ENCODE peak calls at places on chromosomes 11 and 22, in six cellular contexts. One of them, this sample, is unnamed. For H3K27me3 and H3K4me1, the result is how much of the 10 kb centered on the place peaks cover.

GRCh38 chr11:23564370-23564769 is 704.1 kb upstream of the CCDC179 start:
- DNase-seq in stomach: no peak
- DNase-seq in fibroblast of lung: no peak
- DNase-seq in esophagus muscularis mucosa: no peak
- DNase-seq in suprapubic skin: no peak
- DNase-seq in neural progenitor cell: no peak
- DNase-seq in this sample: no peak

GRCh38 chr11:18171377-18172000 is 1.1 kb upstream of the MRGPRX4 start:
- DNase-seq in fibroblast of lung: peak
- DNase-seq in esophagus muscularis mucosa: no peak
- DNase-seq in stomach: no peak
- DNase-seq in neural progenitor cell: peak
- DNase-seq in suprapubic skin: no peak
- DNase-seq in this sample: peak

GRCh38 chr11:76131585-76131984 is 74.7 kb downstream of the WNT11 start:
- DNase-seq in neural progenitor cell: no peak
- DNase-seq in fibroblast of lung: no peak
- DNase-seq in esophagus muscularis mucosa: no peak
- DNase-seq in stomach: no peak
- DNase-seq in suprapubic skin: no peak
- DNase-seq in this sample: no peak

GRCh38 chr11:45577755-45578154 is 87.7 kb downstream of the CHST1 start:
- DNase-seq in stomach: no peak
- DNase-seq in fibroblast of lung: no peak
- DNase-seq in suprapubic skin: no peak
- DNase-seq in neural progenitor cell: peak
- DNase-seq in esophagus muscularis mucosa: no peak
- DNase-seq in this sample: no peak

GRCh38 chr11:130874396-130874795 is 41.9 kb downstream of the SNX19 start:
- DNase-seq in neural progenitor cell: no peak
- DNase-seq in esophagus muscularis mucosa: no peak
- DNase-seq in suprapubic skin: no peak
- DNase-seq in fibroblast of lung: peak
- DNase-seq in stomach: no peak
- DNase-seq in this sample: no peak

GRCh38 chr11:63682045-63682915 is 980 bp downstream of the RTN3 start:
- DNase-seq in esophagus muscularis mucosa: no peak
- DNase-seq in suprapubic skin: no peak
- DNase-seq in neural progenitor cell: peak
- DNase-seq in stomach: no peak
- DNase-seq in fibroblast of lung: no peak
- DNase-seq in this sample: peak

GRCh38 chr11:111561801-111562325 is 21.3 kb downstream of the LAYN start:
- DNase-seq in neural progenitor cell: no peak
- DNase-seq in fibroblast of lung: peak
- DNase-seq in stomach: no peak
- DNase-seq in suprapubic skin: no peak
- DNase-seq in esophagus muscularis mucosa: no peak
- DNase-seq in this sample: no peak

GRCh38 chr22:24875862-24876506 is 70.0 kb downstream of the SGSM1 start:
- DNase-seq in neural progenitor cell: peak
- DNase-seq in fibroblast of lung: peak
- DNase-seq in esophagus muscularis mucosa: no peak
- DNase-seq in stomach: no peak
- DNase-seq in suprapubic skin: no peak
- DNase-seq in this sample: peak

GRCh38 chr11:76382209-76382608 is 1.1 kb downstream of the GVQW3 start:
- DNase-seq in esophagus muscularis mucosa: no peak
- DNase-seq in stomach: no peak
- DNase-seq in fibroblast of lung: no peak
- DNase-seq in neural progenitor cell: no peak
- DNase-seq in suprapubic skin: no peak
- DNase-seq in this sample: no peak

GRCh38 chr11:9363954-9364912 is 20.2 kb upstream of the IPO7 start:
- DNase-seq in neural progenitor cell: peak
- DNase-seq in esophagus muscularis mucosa: peak
- DNase-seq in stomach: peak
- DNase-seq in suprapubic skin: peak
- DNase-seq in fibroblast of lung: peak
- DNase-seq in this sample: peak

GRCh38 chr11:9362393-9362863 is 22.0 kb upstream of the IPO7 start:
- DNase-seq in esophagus muscularis mucosa: no peak
- DNase-seq in suprapubic skin: no peak
- DNase-seq in fibroblast of lung: no peak
- DNase-seq in neural progenitor cell: no peak
- DNase-seq in stomach: no peak
- DNase-seq in this sample: no peak

DNA sequence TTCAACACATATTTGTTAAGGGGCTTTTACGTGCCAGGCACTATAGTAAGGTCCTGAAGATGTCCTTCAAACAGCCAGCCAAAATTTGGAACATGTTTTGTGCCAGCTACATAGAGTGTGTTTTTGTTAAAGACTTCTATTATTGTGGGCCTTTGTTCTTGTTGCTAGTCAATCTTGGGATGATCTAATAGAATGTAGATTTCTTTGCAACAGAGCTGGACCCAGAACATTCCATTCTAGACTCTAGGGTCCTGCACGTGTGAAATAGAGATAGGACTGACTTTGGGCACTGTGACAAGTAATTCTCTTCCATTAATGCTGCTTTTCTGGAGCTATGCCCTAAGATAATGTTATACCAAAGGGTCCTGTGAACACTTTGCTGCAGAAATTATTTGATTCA is 16.9 kb upstream of the IPO7 start:
- DNase-seq in stomach: no peak
- DNase-seq in suprapubic skin: no peak
- DNase-seq in esophagus muscularis mucosa: no peak
- DNase-seq in neural progenitor cell: no peak
- DNase-seq in fibroblast of lung: no peak
- DNase-seq in this sample: no peak
- H3K27ac ChIP-seq in stomach: no peak
- H3K27ac ChIP-seq in suprapubic skin: no peak
- H3K27ac ChIP-seq in esophagus muscularis mucosa: no peak
- H3K27ac ChIP-seq in neural progenitor cell: no peak
- H3K27ac ChIP-seq in fibroblast of lung: no peak
- H3K27ac ChIP-seq in this sample: no peak

GRCh38 chr11:831951-832528 is 712 bp upstream of the CD151 start:
- DNase-seq in neural progenitor cell: no peak
- DNase-seq in stomach: no peak
- DNase-seq in fibroblast of lung: no peak
- DNase-seq in esophagus muscularis mucosa: no peak
- DNase-seq in suprapubic skin: no peak
- DNase-seq in this sample: no peak

GRCh38 chr11:831132-831864 is 1.5 kb upstream of the CD151 start:
- DNase-seq in esophagus muscularis mucosa: no peak
- DNase-seq in suprapubic skin: no peak
- DNase-seq in neural progenitor cell: peak
- DNase-seq in fibroblast of lung: peak
- DNase-seq in stomach: no peak
- DNase-seq in this sample: peak

GRCh38 chr11:833849-834311 is 1.1 kb downstream of the CD151 start:
- DNase-seq in suprapubic skin: no peak
- DNase-seq in fibroblast of lung: no peak
- DNase-seq in esophagus muscularis mucosa: no peak
- DNase-seq in neural progenitor cell: no peak
- DNase-seq in stomach: peak
- DNase-seq in this sample: no peak

GRCh38 chr11:833114-833791 is 501 bp downstream of the CD151 start:
- DNase-seq in stomach: peak
- DNase-seq in fibroblast of lung: no peak
- DNase-seq in esophagus muscularis mucosa: no peak
- DNase-seq in neural progenitor cell: peak
- DNase-seq in suprapubic skin: no peak
- DNase-seq in this sample: no peak

DNA sequence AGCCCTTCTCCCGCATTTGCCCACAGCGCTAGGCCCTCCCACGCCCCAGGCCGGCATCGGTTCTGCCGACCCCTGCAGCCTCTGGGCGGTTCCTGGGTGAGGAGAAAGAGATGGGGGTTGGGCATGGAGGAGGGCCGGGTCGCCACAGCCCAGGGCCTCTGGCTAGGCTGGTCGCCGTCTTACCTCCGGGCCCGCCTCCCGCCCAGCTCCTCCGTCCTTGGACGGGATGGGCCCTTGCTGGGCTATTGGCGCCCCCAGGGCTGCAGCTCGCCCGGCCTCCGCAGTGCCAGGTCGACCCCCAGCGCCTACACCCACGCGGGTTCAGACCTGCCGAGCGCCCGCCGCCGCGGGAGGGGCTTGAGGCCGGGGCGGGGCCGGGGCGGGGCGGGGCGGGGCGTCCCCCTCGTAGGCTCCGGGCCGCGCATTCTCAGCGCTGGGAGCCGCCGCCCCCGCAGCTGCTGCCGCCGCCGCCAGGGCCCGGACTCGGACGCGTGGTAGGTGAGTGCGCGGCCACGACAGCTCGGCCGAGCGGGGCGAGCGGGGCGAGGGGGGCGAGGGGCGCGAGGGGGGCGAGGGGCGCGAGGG is at the start of gene CD151:
- DNase-seq in stomach: peak
- DNase-seq in esophagus muscularis mucosa: no peak
- DNase-seq in neural progenitor cell: peak
- DNase-seq in fibroblast of lung: peak
- DNase-seq in suprapubic skin: no peak
- DNase-seq in this sample: peak
- H3K27me3 ChIP-seq in stomach: half or more
- H3K27me3 ChIP-seq in esophagus muscularis mucosa: under half
- H3K27me3 ChIP-seq in neural progenitor cell: under half
- H3K27me3 ChIP-seq in fibroblast of lung: under half
- H3K27me3 ChIP-seq in suprapubic skin: under half
- H3K27me3 ChIP-seq in this sample: under half

DNA sequence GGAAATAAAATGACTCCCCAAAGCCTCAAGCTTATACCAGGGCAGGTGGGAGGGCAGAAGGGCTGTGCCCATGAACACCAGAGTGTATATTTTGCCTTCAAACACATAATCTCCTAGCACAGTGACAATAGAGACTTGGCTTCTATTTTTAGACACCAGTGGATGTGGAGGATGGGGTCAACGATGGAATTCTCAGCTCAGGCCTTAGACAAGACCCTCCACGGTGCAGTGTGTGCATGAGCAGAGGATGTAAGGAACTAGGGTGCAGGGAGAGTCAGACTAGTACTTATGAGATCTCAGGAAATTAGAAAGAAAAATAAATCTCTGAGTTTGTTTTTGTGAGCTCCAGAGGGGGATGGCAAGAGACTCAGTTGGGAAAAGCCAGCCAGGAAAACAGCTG is 113.6 kb upstream of the CADM1 start:
- DNase-seq in suprapubic skin: no peak
- DNase-seq in fibroblast of lung: peak
- DNase-seq in neural progenitor cell: no peak
- DNase-seq in stomach: no peak
- DNase-seq in esophagus muscularis mucosa: no peak
- DNase-seq in this sample: no peak
- H3K4me1 ChIP-seq in suprapubic skin: under half
- H3K4me1 ChIP-seq in fibroblast of lung: under half
- H3K4me1 ChIP-seq in neural progenitor cell: under half
- H3K4me1 ChIP-seq in stomach: under half
- H3K4me1 ChIP-seq in esophagus muscularis mucosa: under half
- H3K4me1 ChIP-seq in this sample: under half

DNA sequence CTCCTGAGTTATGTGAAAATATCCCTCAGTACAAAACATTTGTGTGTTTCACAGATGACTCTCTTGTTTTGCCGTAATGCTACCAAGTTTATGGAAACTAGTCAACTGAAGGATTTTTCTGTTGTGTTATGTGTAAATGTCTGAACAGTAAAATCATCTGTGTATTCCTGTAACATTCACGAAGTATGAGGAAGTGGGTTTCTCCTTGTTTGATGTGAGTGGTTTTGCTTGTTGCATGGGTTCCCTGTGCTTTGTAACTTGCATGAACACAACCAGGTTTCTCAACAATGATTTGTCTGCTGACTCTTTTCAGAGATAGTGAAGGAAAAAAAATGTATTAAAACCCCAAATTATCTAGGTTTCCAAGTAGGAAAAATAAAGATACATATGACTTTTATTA is 138.1 kb downstream of the PGR start:
- DNase-seq in stomach: no peak
- DNase-seq in esophagus muscularis mucosa: no peak
- DNase-seq in fibroblast of lung: peak
- DNase-seq in neural progenitor cell: no peak
- DNase-seq in suprapubic skin: no peak
- DNase-seq in this sample: no peak
- H3K27ac ChIP-seq in stomach: no peak
- H3K27ac ChIP-seq in esophagus muscularis mucosa: no peak
- H3K27ac ChIP-seq in fibroblast of lung: no peak
- H3K27ac ChIP-seq in neural progenitor cell: no peak
- H3K27ac ChIP-seq in suprapubic skin: no peak
- H3K27ac ChIP-seq in this sample: no peak

DNA sequence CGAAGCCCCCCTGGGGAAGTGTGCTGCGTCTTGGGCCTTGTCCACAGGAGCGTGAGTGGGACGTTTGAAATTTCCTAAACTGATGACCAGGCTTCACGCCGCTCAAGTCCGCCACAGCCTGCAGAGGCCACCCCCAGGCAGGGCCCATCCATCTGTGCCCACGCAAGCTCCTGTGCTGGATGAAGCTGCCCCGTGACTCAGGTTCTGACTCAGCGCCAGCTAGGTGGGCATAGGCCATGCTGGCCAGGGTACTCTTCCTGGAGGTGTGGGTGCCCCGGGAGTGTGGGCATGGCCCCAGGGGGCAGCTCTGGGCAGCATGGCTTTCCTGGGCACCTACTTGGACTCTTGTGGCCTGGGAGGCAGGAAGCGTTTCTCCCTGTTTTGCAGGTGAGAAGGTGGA is 134.8 kb downstream of the CACNA1I start:
- DNase-seq in fibroblast of lung: no peak
- DNase-seq in stomach: no peak
- DNase-seq in neural progenitor cell: no peak
- DNase-seq in esophagus muscularis mucosa: no peak
- DNase-seq in suprapubic skin: no peak
- DNase-seq in this sample: no peak
- H3K27me3 ChIP-seq in fibroblast of lung: under half
- H3K27me3 ChIP-seq in stomach: under half
- H3K27me3 ChIP-seq in neural progenitor cell: under half
- H3K27me3 ChIP-seq in esophagus muscularis mucosa: half or more
- H3K27me3 ChIP-seq in suprapubic skin: under half
- H3K27me3 ChIP-seq in this sample: under half

DNA sequence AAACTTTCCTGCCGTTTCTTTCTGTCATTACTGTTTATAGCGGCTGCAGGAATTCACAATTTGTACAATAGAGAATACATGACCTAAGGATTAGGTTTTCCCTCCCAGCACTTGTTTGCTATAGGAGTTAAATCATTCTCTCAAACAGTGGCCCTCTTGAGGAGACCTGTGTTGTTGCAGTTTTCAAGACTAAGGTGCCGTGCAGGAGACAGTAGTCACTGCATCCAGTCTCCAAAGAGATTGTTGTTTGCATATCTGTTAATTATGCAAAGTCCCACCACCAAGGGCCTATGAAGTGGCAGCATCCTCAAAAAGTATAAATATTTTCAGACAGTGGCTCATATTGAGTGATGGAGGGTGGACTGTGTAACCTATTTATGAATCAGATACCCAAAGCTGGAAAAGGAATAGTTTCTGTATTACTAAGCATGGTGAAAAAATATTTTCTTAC is 2.3 kb downstream of the PRSS23 start:
- DNase-seq in stomach: no peak
- DNase-seq in esophagus muscularis mucosa: no peak
- DNase-seq in suprapubic skin: no peak
- DNase-seq in neural progenitor cell: peak
- DNase-seq in fibroblast of lung: peak
- DNase-seq in this sample: no peak
- H3K4me1 ChIP-seq in stomach: half or more
- H3K4me1 ChIP-seq in esophagus muscularis mucosa: under half
- H3K4me1 ChIP-seq in suprapubic skin: under half
- H3K4me1 ChIP-seq in neural progenitor cell: half or more
- H3K4me1 ChIP-seq in fibroblast of lung: under half
- H3K4me1 ChIP-seq in this sample: under half

This sample was measured in SJCRH30.